ENCODE peak calls at places on chromosomes 1 and 21, in five cellular contexts. One of them, this sample, is unnamed.

GRCh38 chr1:10638559-10639300 is 157.7 kb downstream of the CASZ1 start:
- DNase-seq in stimulated activated CD8-positive, alpha-beta memory T cell treated with anti-CD3 and anti-CD28 coated beads, Interleukin-4, amount 100 ng/mL, for 24 hours: no peak
- DNase-seq in foreskin fibroblast: peak; percentile 16
- DNase-seq in CD8-positive, alpha-beta memory T cell: no peak
- DNase-seq in NCI-H1417: no peak
- DNase-seq in this sample: no peak

GRCh38 chr1:84103197-84103992 is 40.7 kb upstream of the PRKACB start:
- DNase-seq in foreskin fibroblast: peak; percentile 93
- DNase-seq in stimulated activated CD8-positive, alpha-beta memory T cell treated with anti-CD3 and anti-CD28 coated beads, Interleukin-4, amount 100 ng/mL, for 24 hours: no peak
- DNase-seq in NCI-H1417: peak; percentile 23
- DNase-seq in CD8-positive, alpha-beta memory T cell: no peak
- DNase-seq in this sample: no peak

GRCh38 chr1:53899206-53899628 is 5.2 kb downstream of the DIO1 start:
- DNase-seq in CD8-positive, alpha-beta memory T cell: no peak
- DNase-seq in foreskin fibroblast: no peak
- DNase-seq in stimulated activated CD8-positive, alpha-beta memory T cell treated with anti-CD3 and anti-CD28 coated beads, Interleukin-4, amount 100 ng/mL, for 24 hours: no peak
- DNase-seq in NCI-H1417: no peak
- DNase-seq in this sample: no peak

GRCh38 chr1:40712997-40713396 is 21.5 kb downstream of the NFYC start:
- DNase-seq in stimulated activated CD8-positive, alpha-beta memory T cell treated with anti-CD3 and anti-CD28 coated beads, Interleukin-4, amount 100 ng/mL, for 24 hours: no peak
- DNase-seq in foreskin fibroblast: no peak
- DNase-seq in CD8-positive, alpha-beta memory T cell: no peak
- DNase-seq in NCI-H1417: no peak
- DNase-seq in this sample: no peak

GRCh38 chr1:224377676-224378006 is 21.0 kb downstream of the CNIH4 start:
- DNase-seq in NCI-H1417: no peak
- DNase-seq in stimulated activated CD8-positive, alpha-beta memory T cell treated with anti-CD3 and anti-CD28 coated beads, Interleukin-4, amount 100 ng/mL, for 24 hours: no peak
- DNase-seq in foreskin fibroblast: peak; percentile 71
- DNase-seq in CD8-positive, alpha-beta memory T cell: no peak
- DNase-seq in this sample: no peak

GRCh38 chr1:31739281-31739853 is 24.8 kb downstream of the ADGRB2 start:
- DNase-seq in foreskin fibroblast: no peak
- DNase-seq in stimulated activated CD8-positive, alpha-beta memory T cell treated with anti-CD3 and anti-CD28 coated beads, Interleukin-4, amount 100 ng/mL, for 24 hours: no peak
- DNase-seq in CD8-positive, alpha-beta memory T cell: no peak
- DNase-seq in NCI-H1417: no peak
- DNase-seq in this sample: no peak

GRCh38 chr1:6448749-6449631 is 17.0 kb downstream of the TNFRSF25 start:
- DNase-seq in foreskin fibroblast: peak; percentile 49
- DNase-seq in NCI-H1417: peak; percentile 71
- DNase-seq in stimulated activated CD8-positive, alpha-beta memory T cell treated with anti-CD3 and anti-CD28 coated beads, Interleukin-4, amount 100 ng/mL, for 24 hours: no peak
- DNase-seq in CD8-positive, alpha-beta memory T cell: no peak
- DNase-seq in this sample: no peak

GRCh38 chr1:151511636-151512215 is 539 bp downstream of the CGN start:
- DNase-seq in CD8-positive, alpha-beta memory T cell: peak; percentile 10
- DNase-seq in stimulated activated CD8-positive, alpha-beta memory T cell treated with anti-CD3 and anti-CD28 coated beads, Interleukin-4, amount 100 ng/mL, for 24 hours: no peak
- DNase-seq in foreskin fibroblast: peak; percentile 58
- DNase-seq in NCI-H1417: peak; percentile 85
- DNase-seq in this sample: peak; percentile 7

GRCh38 chr21:20272791-20273362 is 725.3 kb upstream of the NCAM2 start:
- DNase-seq in CD8-positive, alpha-beta memory T cell: no peak
- DNase-seq in NCI-H1417: no peak
- DNase-seq in foreskin fibroblast: no peak
- DNase-seq in stimulated activated CD8-positive, alpha-beta memory T cell treated with anti-CD3 and anti-CD28 coated beads, Interleukin-4, amount 100 ng/mL, for 24 hours: no peak
- DNase-seq in this sample: no peak

GRCh38 chr1:25795227-25795626 is 4.8 kb upstream of the SELENON start:
- DNase-seq in stimulated activated CD8-positive, alpha-beta memory T cell treated with anti-CD3 and anti-CD28 coated beads, Interleukin-4, amount 100 ng/mL, for 24 hours: no peak
- DNase-seq in CD8-positive, alpha-beta memory T cell: no peak
- DNase-seq in foreskin fibroblast: no peak
- DNase-seq in NCI-H1417: no peak
- DNase-seq in this sample: no peak

This sample was measured in activated gamma-delta T cell treated with anti-CD3 and anti-CD28 coated beads, Interleukin-2, amount 50 U/mL, for 16 hours.